ENCODE peak calls at places on chromosomes 16 and 17, in four cellular contexts. Q is CD4-positive, alpha-beta memory T cell; J is DMS79 treated with DMSO at 0.1 percent for 48 hours; B is HS-5. D is an unnamed sample.

GRCh38 chr16:79653337-79654000 is 52.9 kb upstream of the MAF start:
- DNase-seq in Q (no peak), J (peak), B (no peak), D (no peak)

GRCh38 chr16:15548482-15548891 is 94.5 kb downstream of the MARF1 start:
- DNase-seq in J (no peak), Q (no peak), B (no peak), D (no peak)

GRCh38 chr16:69319826-69320730 is 8.9 kb downstream of the VPS4A start:
- DNase-seq in B (no peak), J (no peak), Q (no peak), D (no peak)

GRCh38 chr16:79897087-79897443 is 296.5 kb upstream of the MAF start:
- DNase-seq in Q (no peak), B (no peak), J (no peak), D (no peak)

GRCh38 chr17:6164996-6165395 is 94.8 kb downstream of the WSCD1 start:
- DNase-seq in J (no peak), Q (no peak), B (no peak), D (no peak)

GRCh38 chr16:165539-166374 is at the start of gene HBM:
- DNase-seq in B (no peak), Q (no peak), J (no peak), D (no peak)

GRCh38 chr16:72502654-72503005 is 330.7 kb upstream of the PMFBP1 start:
- DNase-seq in B (no peak), J (no peak), Q (no peak), D (no peak)

GRCh38 chr17:720706-721539 is 6.3 kb upstream of the VPS53 start:
- DNase-seq in B (no peak), J (no peak), Q (no peak), D (no peak)

GRCh38 chr17:69523252-69523861 is 108.9 kb downstream of the MAP2K6 start:
- DNase-seq in B (peak), Q (peak), J (no peak), D (peak)

GRCh38 chr17:81684442-81684911 is 666 bp downstream of the HGS start:
- DNase-seq in Q (no peak), J (no peak), B (peak), D (no peak)

GRCh38 chr17:79837888-79838540 is 1.2 kb downstream of the CBX4 start:
- DNase-seq in B (peak), Q (peak), J (no peak), D (no peak)

GRCh38 chr16:69865701-69866100 is 85.4 kb upstream of the CLEC18A start:
- DNase-seq in Q (no peak), B (no peak), J (no peak), D (no peak)

GRCh38 chr17:60410001-60410400 is 12.3 kb upstream of the CHCT1 start:
- DNase-seq in J (no peak), B (no peak), Q (no peak), D (no peak)

GRCh38 chr17:74059471-74059870 is 144.0 kb upstream of the RPL38 start:
- DNase-seq in Q (no peak), J (peak), B (no peak), D (no peak)

GRCh38 chr17:57948555-57949420 is 6.4 kb downstream of the CUEDC1 start:
- DNase-seq in J (no peak), B (peak), Q (no peak), D (no peak)

GRCh38 chr16:31177136-31177535 is 2.8 kb upstream of the FUS start:
- DNase-seq in J (peak), Q (peak), B (no peak), D (no peak)

GRCh38 chr16:23876256-23876896 is 40.6 kb downstream of the PRKCB start:
- DNase-seq in Q (no peak), B (no peak), J (no peak), D (no peak)

GRCh38 chr17:80847506-80848230 is 144.0 kb upstream of the CHMP6 start:
- DNase-seq in J (no peak), B (no peak), Q (peak), D (no peak)

GRCh38 chr16:84868328-84868727 is 48.5 kb downstream of the CRISPLD2 start:
- DNase-seq in Q (no peak), B (no peak), J (no peak), D (no peak)

GRCh38 chr17:22467720-22468119 is 775.4 kb downstream of the KCNJ18 start:
- DNase-seq in J (no peak), Q (no peak), B (no peak), D (no peak)

GRCh38 chr16:49924078-49924477 is 68.2 kb upstream of the ZNF423 start:
- DNase-seq in Q (no peak), J (no peak), B (no peak), D (peak)

GRCh38 chr16:54400261-54400660 is 113.7 kb upstream of the IRX3 start:
- DNase-seq in J (no peak), Q (no peak), B (no peak), D (no peak)

GRCh38 chr16:75121949-75122568 is 5.5 kb upstream of the LDHD start:
- DNase-seq in B (no peak), J (no peak), Q (no peak), D (no peak)

GRCh38 chr16:81551141-81551808 is 106.7 kb downstream of the CMIP start:
- DNase-seq in B (no peak), J (no peak), Q (no peak), D (no peak)

GRCh38 chr17:9406046-9406631 is 169.5 kb downstream of the STX8 start:
- DNase-seq in J (no peak), Q (no peak), B (no peak), D (no peak)

GRCh38 chr17:80984749-80985148 is 6.9 kb upstream of the CHMP6 start:
- DNase-seq in J (no peak), Q (no peak), B (peak), D (no peak)

GRCh38 chr17:66976781-66977201 is 12.3 kb downstream of the CACNG4 start:
- DNase-seq in J (no peak), Q (no peak), B (no peak), D (no peak)

GRCh38 chr17:80870401-80870800 is 121.2 kb upstream of the CHMP6 start:
- DNase-seq in J (no peak), B (no peak), Q (no peak), D (no peak)

GRCh38 chr16:11372073-11372923 is 27.0 kb downstream of the RMI2 start:
- DNase-seq in Q (no peak), B (no peak), J (peak), D (peak)

GRCh38 chr16:69741951-69742904 is 12.5 kb downstream of the NOB1 start:
- DNase-seq in J (no peak), Q (no peak), B (no peak), D (no peak)

GRCh38 chr16:6496996-6497395 is 835.6 kb upstream of the RBFOX1 start:
- DNase-seq in B (no peak), Q (no peak), J (peak), D (no peak)